ENCODE peak calls at places on chromosomes 2 and 18, in six cellular contexts. U is SHP77, D is NCI-H446 treated with DMSO at 0.1 percent for 48 hours, K is caudate nucleus, I is epithelial cell of esophagus, Y is H54. J is an unnamed sample.

GRCh38 chr2:15069149-15069548 is 436.6 kb downstream of the LRATD1 start:
- DNase-seq in D (no peak), I (no peak), Y (no peak), K (no peak), U (no peak), J (no peak)

GRCh38 chr2:50606860-50607259 is 425.1 kb downstream of the NRXN1 start:
- DNase-seq in D (no peak), Y (no peak), K (no peak), I (no peak), U (no peak), J (no peak)

GRCh38 chr2:237081596-237081995 is 4.1 kb upstream of the COPS8 start:
- DNase-seq in K (no peak), I (no peak), D (no peak), U (no peak), Y (no peak), J (no peak)

GRCh38 chr2:25566694-25567093 is 106.7 kb downstream of the DTNB start:
- DNase-seq in Y (no peak), I (no peak), U (no peak), K (no peak), D (no peak), J (no peak)

GRCh38 chr18:63162271-63163014 is 157.1 kb downstream of the BCL2 start:
- DNase-seq in D (no peak), Y (no peak), K (no peak), U (no peak), I (peak; percentile 20), J (no peak)

GRCh38 chr2:64524604-64525322 is 635 bp downstream of the AFTPH start:
- DNase-seq in I (peak; percentile 26), U (no peak), Y (no peak), D (no peak), K (peak; percentile 43), J (peak; percentile 61)

GRCh38 chr18:63135101-63135500 is 184.5 kb downstream of the BCL2 start:
- DNase-seq in I (no peak), D (no peak), Y (no peak), K (no peak), U (no peak), J (no peak)

GRCh38 chr2:224887159-224887558 is 155.1 kb downstream of the DOCK10 start:
- DNase-seq in U (no peak), Y (no peak), D (no peak), K (no peak), I (peak; percentile 10), J (no peak)

GRCh38 chr2:54581326-54582039 is 125.4 kb downstream of the SPTBN1 start:
- DNase-seq in K (no peak), D (no peak), I (no peak), U (no peak), Y (no peak), J (no peak)

GRCh38 chr2:55012648-55013484 is 37.4 kb downstream of the RTN4 start:
- DNase-seq in Y (no peak), D (no peak), U (no peak), I (peak; percentile 40), K (no peak), J (no peak)

GRCh38 chr2:108575132-108575966 is 41.1 kb downstream of the LIMS1 start:
- DNase-seq in I (peak; percentile 46), Y (peak; percentile 44), D (no peak), U (no peak), K (no peak), J (peak; percentile 56)

GRCh38 chr2:196801578-196801977 is 2.1 kb upstream of the GTF3C3 start:
- DNase-seq in U (no peak), D (no peak), I (peak; percentile 60), K (no peak), Y (no peak), J (no peak)